ENCODE peak calls at places on chromosomes 7 and 10, in four cellular contexts. J is epithelial cell of esophagus, P is midbrain, V is AG10803. L is an unnamed sample.

GRCh38 chr10:34959786-34960185 is 130.4 kb downstream of the CUL2 start:
- DNase-seq in P (no peak), J (no peak), V (no peak), L (no peak)

GRCh38 chr10:79350407-79351154 is 3.3 kb downstream of the PPIF start:
- DNase-seq in J (no peak), V (no peak), P (no peak), L (no peak)

GRCh38 chr10:27683226-27683625 is 62.4 kb downstream of the MKX start:
- DNase-seq in V (no peak), J (no peak), P (no peak), L (no peak)

GRCh38 chr7:112470194-112470593 is 10.6 kb upstream of the LSMEM1 start:
- DNase-seq in J (no peak), P (no peak), V (no peak), L (no peak)

GRCh38 chr10:130654726-130655125 is 518.5 kb downstream of the GLRX3 start:
- DNase-seq in P (no peak), V (no peak), J (no peak), L (no peak)

GRCh38 chr7:103134866-103135554 is 13.9 kb downstream of the NAPEPLD start:
- DNase-seq in J (no peak), P (no peak), V (peak), L (no peak)

GRCh38 chr10:48885376-48885775 is 54.3 kb downstream of the LRRC18 start:
- DNase-seq in V (peak), J (peak), P (no peak), L (no peak)

GRCh38 chr10:89668391-89669180 is 23.5 kb upstream of the PANK1 start:
- DNase-seq in P (no peak), V (no peak), J (peak), L (no peak)

GRCh38 chr10:20596065-20596760 is 300.9 kb downstream of the NEBL start:
- DNase-seq in P (no peak), J (peak), V (peak), L (no peak)

GRCh38 chr10:3852147-3852904 is 67.3 kb upstream of the KLF6 start:
- DNase-seq in J (peak), V (peak), P (no peak), L (peak)

GRCh38 chr10:13717936-13718772 is 131.4 kb downstream of the PRPF18 start:
- DNase-seq in P (peak), J (peak), V (peak), L (peak)

GRCh38 chr10:100766693-100767427 is 21.5 kb downstream of the PAX2 start:
- DNase-seq in V (no peak), P (no peak), J (no peak), L (no peak)

GRCh38 chr7:23654508-23654907 is 25.5 kb upstream of the FAM221A start:
- DNase-seq in V (peak), J (peak), P (peak), L (peak)

GRCh38 chr10:122181055-122181732 is 89.9 kb upstream of the BTBD16 start:
- DNase-seq in V (peak), P (no peak), J (peak), L (peak)

GRCh38 chr10:1379601-1380000 is 323.4 kb downstream of the WDR37 start:
- DNase-seq in P (no peak), V (no peak), J (no peak), L (no peak)

GRCh38 chr10:108453166-108453565 is 1288.7 kb upstream of the SORCS1 start:
- DNase-seq in P (no peak), V (no peak), J (no peak), L (no peak)

GRCh38 chr10:42996588-42996987 is 80.3 kb upstream of the RET start:
- DNase-seq in P (no peak), V (no peak), J (no peak), L (no peak)

GRCh38 chr7:71735961-71736556 is 604.1 kb downstream of the GALNT17 start:
- DNase-seq in J (peak), P (peak), V (peak), L (peak)

GRCh38 chr10:34628174-34628802 is 186.8 kb downstream of the PARD3 start:
- DNase-seq in P (no peak), V (no peak), J (no peak), L (no peak)

L was measured in H54.